ENCODE peak calls at places on chromosomes 7 and 10, in eight cellular contexts. V, Y, Z, C, B, R, W and U are unnamed samples.
A peak's percentile ranks its signal among the peaks of the same experiment; 100 is the strongest.

GRCh38 chr10:14723052-14723689 is 51.5 kb downstream of the FAM107B start:
- DNase-seq in R (no peak), Y (no peak), W (no peak), V (no peak), Z (no peak), B (peak; percentile 59), C (no peak), U (no peak)

GRCh38 chr7:129741743-129742213 is 130.3 kb downstream of the NRF1 start:
- DNase-seq in Z (no peak), B (no peak), R (no peak), W (no peak), Y (no peak), C (no peak), V (no peak), U (no peak)

GRCh38 chr10:117492504-117492903 is 50.0 kb upstream of the EMX2 start:
- DNase-seq in C (no peak), V (no peak), Y (no peak), B (no peak), Z (no peak), W (no peak), R (no peak), U (no peak)

GRCh38 chr7:159140170-159140910 is 4.3 kb downstream of the VIPR2 start:
- DNase-seq in W (peak; percentile 27), B (no peak), C (no peak), Z (no peak), R (peak; percentile 43), Y (no peak), V (no peak), U (no peak)

GRCh38 chr7:26787696-26788095 is 76.7 kb downstream of the SKAP2 start:
- DNase-seq in B (no peak), Y (no peak), C (no peak), Z (no peak), V (no peak), R (no peak), W (no peak), U (no peak)

GRCh38 chr10:75407296-75407715 is 5.7 kb upstream of the ZNF503 start:
- DNase-seq in W (peak; percentile 56), B (no peak), Y (no peak), C (no peak), Z (no peak), V (no peak), R (no peak), U (no peak)

GRCh38 chr10:119207713-119208552 is 562 bp downstream of the GRK5 start:
- DNase-seq in C (peak; percentile 15), W (no peak), V (no peak), B (peak; percentile 39), Y (peak; percentile 56), R (peak; percentile 75), Z (no peak), U (no peak)

GRCh38 chr10:122494833-122495232 is 33.5 kb downstream of the HTRA1 start:
- DNase-seq in Z (peak; percentile 84), V (no peak), Y (peak; percentile 95), C (no peak), W (no peak), B (no peak), R (peak; percentile 72), U (peak; percentile 76)

GRCh38 chr10:71761105-71761511 is 12.2 kb downstream of the VSIR start:
- DNase-seq in B (no peak), Z (no peak), C (no peak), V (peak; percentile 35), Y (no peak), R (no peak), W (no peak), U (no peak)

GRCh38 chr10:13750299-13751190 is 163.8 kb downstream of the PRPF18 start:
- DNase-seq in Z (no peak), W (no peak), V (no peak), R (no peak), B (no peak), Y (no peak), C (no peak), U (no peak)

GRCh38 chr7:127514499-127514898 is 70.9 kb downstream of the GCC1 start:
- DNase-seq in B (peak; percentile 40), C (no peak), W (no peak), Y (peak; percentile 43), R (no peak), V (no peak), Z (peak; percentile 34), U (no peak)

GRCh38 chr7:44288811-44289340 is 36.5 kb downstream of the CAMK2B start:
- DNase-seq in Y (no peak), W (peak; percentile 28), C (peak; percentile 8), B (no peak), R (peak; percentile 51), Z (no peak), V (peak; percentile 0), U (no peak)

GRCh38 chr7:151808296-151809155 is 68.4 kb downstream of the PRKAG2 start:
- DNase-seq in V (no peak), B (no peak), Z (no peak), W (no peak), R (no peak), Y (no peak), C (no peak), U (no peak)

GRCh38 chr10:123139521-123140163 is 3.9 kb downstream of the HMX3 start:
- DNase-seq in C (no peak), Z (no peak), B (no peak), W (peak; percentile 73), R (peak; percentile 56), V (no peak), Y (no peak), U (no peak)

GRCh38 chr7:28629216-28629848 is 217.0 kb downstream of the CREB5 start:
- DNase-seq in R (no peak), W (no peak), Y (peak; percentile 56), B (no peak), C (no peak), Z (no peak), V (no peak), U (no peak)